ENCODE peak calls at places on chromosomes 6 and 20, in six cellular contexts. Q, V, W, H, Y and M are unnamed samples.

GRCh38 chr6:21823371-21823770 is 229.8 kb downstream of the SOX4 start:
- DNase-seq in V (no peak), Q (no peak), Y (no peak), H (no peak), W (no peak), M (no peak)

GRCh38 chr20:45910670-45911485 is 1.1 kb downstream of the PLTP start:
- DNase-seq in W (peak), Q (peak), V (peak), H (peak), Y (peak), M (peak)

GRCh38 chr20:57657537-57658446 is 37.6 kb upstream of the ZBP1 start:
- DNase-seq in V (peak), W (peak), H (no peak), Q (no peak), Y (peak), M (no peak)

GRCh38 chr6:37731888-37732287 is 34.2 kb upstream of the MDGA1 start:
- DNase-seq in W (peak), Q (no peak), H (no peak), V (no peak), Y (no peak), M (no peak)

GRCh38 chr6:89412071-89413005 is at the start of gene RRAGD:
- DNase-seq in V (peak), W (peak), Y (peak), H (no peak), Q (peak), M (peak)

GRCh38 chr6:166774292-166774691 is 147.2 kb upstream of the RPS6KA2 start:
- DNase-seq in Y (peak), W (no peak), Q (no peak), V (no peak), H (no peak), M (no peak)

GRCh38 chr20:31857861-31858835 is 12.2 kb downstream of the DUSP15 start:
- DNase-seq in Y (no peak), W (no peak), Q (no peak), V (no peak), H (no peak), M (no peak)

GRCh38 chr20:37899105-37900045 is 3.6 kb upstream of the VSTM2L start:
- DNase-seq in H (no peak), Q (no peak), Y (no peak), W (no peak), V (no peak), M (no peak)

GRCh38 chr6:139327038-139327437 is 35.2 kb upstream of the TXLNB start:
- DNase-seq in H (no peak), Y (no peak), Q (no peak), W (no peak), V (no peak), M (no peak)

GRCh38 chr6:105326838-105327745 is 75.8 kb downstream of the PREP start:
- DNase-seq in Y (no peak), H (peak), Q (no peak), V (peak), W (no peak), M (no peak)

GRCh38 chr20:3158968-3159431 is 665 bp downstream of the FASTKD5 start:
- DNase-seq in W (no peak), H (peak), Q (peak), Y (no peak), V (no peak), M (no peak)

GRCh38 chr20:63085087-63085861 is 78.5 kb upstream of the BHLHE23 start:
- DNase-seq in V (no peak), H (no peak), Q (no peak), W (no peak), Y (peak), M (no peak)

GRCh38 chr6:107129370-107129925 is 14.1 kb upstream of the BEND3 start:
- DNase-seq in W (no peak), V (no peak), Q (no peak), H (peak), Y (no peak), M (no peak)

GRCh38 chr20:53829086-53829703 is 235.6 kb upstream of the ZNF217 start:
- DNase-seq in H (peak), W (no peak), Y (no peak), V (no peak), Q (no peak), M (no peak)

GRCh38 chr20:62420846-62421715 is 6.3 kb downstream of the RBBP8NL start:
- DNase-seq in V (no peak), Y (no peak), Q (no peak), H (no peak), W (no peak), M (no peak)

GRCh38 chr6:125300992-125301434 is 754 bp downstream of the HDDC2 start:
- DNase-seq in Q (no peak), H (peak), V (no peak), W (no peak), Y (no peak), M (no peak)

GRCh38 chr20:63742381-63743024 is 2.9 kb downstream of the SLC2A4RG start:
- DNase-seq in V (no peak), W (no peak), Q (no peak), H (no peak), Y (peak), M (no peak)

GRCh38 chr6:71400852-71401251 is 112.2 kb downstream of the OGFRL1 start:
- DNase-seq in Q (no peak), H (peak), W (no peak), V (no peak), Y (no peak), M (no peak)

GRCh38 chr6:20810732-20811111 is 276.5 kb downstream of the CDKAL1 start:
- DNase-seq in Q (no peak), W (no peak), V (no peak), Y (no peak), H (no peak), M (no peak)

GRCh38 chr6:36139431-36139830 is 9.1 kb downstream of the MAPK13 start:
- DNase-seq in W (no peak), Y (peak), H (no peak), Q (peak), V (no peak), M (peak)
- TF ChIP-seq CTCF in W (no peak), Y (no peak), H (peak), Q (peak), V (no peak), M (peak)

DNA sequence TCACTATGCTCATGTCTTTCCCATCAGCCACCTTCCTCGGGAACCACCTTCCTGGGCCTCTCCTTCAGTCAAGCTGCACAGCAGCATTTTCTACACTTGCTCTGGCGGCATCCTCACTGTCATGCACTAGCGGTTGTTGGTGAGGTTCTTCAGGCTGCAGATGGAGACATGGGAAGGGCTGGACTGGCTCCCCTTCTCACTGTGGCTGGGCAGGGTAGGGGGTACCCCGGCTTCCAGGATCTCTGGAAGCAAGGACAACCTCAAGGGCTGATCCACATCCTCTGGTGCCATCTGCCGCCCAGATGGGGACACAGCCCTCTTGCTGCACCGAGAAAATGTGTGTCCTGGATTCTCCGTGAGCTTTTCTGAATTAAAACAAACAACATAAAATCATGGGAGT is 180.1 kb upstream of the RNF24 start:
- DNase-seq in V (no peak), H (no peak), Q (peak), Y (peak), W (no peak), M (peak)
- TF ChIP-seq CTCF in V (peak), H (peak), Q (peak), Y (peak), W (no peak), M (peak)

GRCh38 chr6:17987576-17988421 is at the start of gene KIF13A:
- DNase-seq in Y (peak), V (peak), W (peak), H (peak), Q (peak), M (peak)
- TF ChIP-seq CTCF in Y (no peak), V (peak), W (no peak), H (no peak), Q (peak), M (no peak)

DNA sequence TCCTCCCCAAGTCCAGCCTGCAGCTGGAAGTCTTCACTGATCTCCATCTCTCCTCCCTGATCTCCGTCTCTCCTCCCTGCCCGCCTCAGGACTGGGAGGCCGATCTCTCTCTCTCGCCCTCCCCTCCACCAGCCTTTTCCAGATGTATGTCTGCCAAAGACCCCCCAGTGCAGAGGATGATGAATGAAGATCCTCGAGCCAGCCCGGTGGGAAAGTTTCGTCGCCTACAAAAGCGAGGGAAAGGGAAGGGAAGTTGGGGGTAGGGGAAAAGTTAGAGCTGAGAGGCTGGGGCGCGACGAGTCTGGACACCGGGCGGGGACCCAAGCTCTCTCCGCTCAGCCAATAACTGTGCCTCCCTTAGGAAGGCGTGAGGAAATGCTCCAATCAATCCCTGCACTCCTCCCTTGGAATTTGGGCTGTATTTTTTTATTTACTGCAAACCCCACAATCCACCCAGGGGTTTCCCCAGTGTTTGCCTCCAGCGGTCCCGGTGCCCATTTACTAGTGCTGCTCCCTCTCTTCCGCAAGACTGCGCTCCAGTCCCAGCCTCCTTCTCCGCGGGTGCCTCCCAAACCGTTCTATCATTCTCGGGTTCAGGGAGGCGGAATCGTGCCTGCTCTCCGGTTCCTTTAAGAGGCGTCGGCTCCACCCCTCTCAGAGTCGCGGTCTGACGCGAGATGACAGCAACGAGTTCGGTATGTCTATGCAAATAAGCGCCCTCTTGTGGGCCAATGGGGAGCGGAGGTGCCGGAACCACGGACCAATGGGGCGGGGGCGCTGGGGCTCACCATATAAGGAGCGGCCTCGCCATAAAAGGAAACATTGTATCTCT is at the start of gene SRF:
- DNase-seq in Q (peak), Y (peak), H (peak), V (peak), W (peak), M (peak)
- TF ChIP-seq CTCF in Q (no peak), Y (no peak), H (peak), V (no peak), W (peak), M (no peak)

GRCh38 chr6:35727206-35727934 is 9.5 kb upstream of the ARMC12 start:
- DNase-seq in W (peak), Q (peak), Y (peak), H (peak), V (peak), M (peak)
- TF ChIP-seq CTCF in W (no peak), Q (no peak), Y (no peak), H (no peak), V (no peak), M (no peak)

GRCh38 chr6:108610270-108610839 is 49.6 kb downstream of the FOXO3 start:
- DNase-seq in W (no peak), H (no peak), Y (no peak), Q (peak), V (no peak), M (no peak)

GRCh38 chr6:108612852-108613251 is 52.1 kb downstream of the FOXO3 start:
- DNase-seq in W (no peak), Y (no peak), H (no peak), V (no peak), Q (no peak), M (no peak)

GRCh38 chr6:108606130-108606797 is 45.5 kb downstream of the FOXO3 start:
- DNase-seq in Y (no peak), H (peak), W (no peak), Q (no peak), V (no peak), M (no peak)

GRCh38 chr6:108608453-108609275 is 47.9 kb downstream of the FOXO3 start:
- DNase-seq in Y (no peak), H (peak), W (no peak), V (no peak), Q (peak), M (no peak)

DNA sequence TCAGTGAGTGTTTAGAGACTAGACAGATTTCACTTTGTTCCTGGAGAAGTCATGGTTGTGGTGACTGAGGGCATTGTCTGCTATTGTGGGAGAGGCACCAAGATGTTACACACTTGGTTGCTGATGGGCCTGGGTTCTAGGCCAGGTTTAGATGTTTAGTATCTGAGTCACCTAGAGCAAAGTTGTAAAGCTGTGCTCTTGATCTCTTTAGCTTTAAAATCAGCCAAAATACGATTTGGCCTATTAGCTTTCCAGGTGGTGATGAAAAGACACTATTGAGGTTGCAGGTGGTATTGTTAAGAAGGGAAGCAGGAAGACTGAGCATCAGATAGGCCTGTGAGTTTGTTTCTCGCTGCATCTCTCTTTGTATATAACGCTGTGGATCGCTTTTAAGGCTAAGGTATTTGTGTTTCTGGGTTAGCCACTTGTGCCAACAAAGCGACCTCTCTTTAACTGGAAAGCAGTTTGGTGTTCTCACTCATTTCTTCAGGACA is 48.6 kb downstream of the FOXO3 start:
- DNase-seq in Q (no peak), V (no peak), W (no peak), H (peak), Y (no peak), M (no peak)
- TF ChIP-seq CTCF in Q (no peak), V (no peak), W (no peak), H (no peak), Y (no peak), M (no peak)

GRCh38 chr6:135497412-135498177 is at the start of gene AHI1:
- DNase-seq in Y (peak), H (peak), W (peak), Q (peak), V (peak), M (peak)
- TF ChIP-seq CTCF in Y (no peak), H (no peak), W (peak), Q (no peak), V (no peak), M (no peak)